ENCODE peak calls at places on chromosomes 1 and 21, in nine cellular contexts. U is foreskin fibroblast, O is adrenal gland, D is tibial nerve, M is endothelial cell, Y is transverse colon, Z is Calu3, J is psoas muscle, H is epithelial cell of esophagus. A is an unnamed sample.

GRCh38 chr1:1114431-1114830 is 1.5 kb downstream of the C1orf159 start:
- DNase-seq in U (no peak), O (no peak), D (no peak), M (no peak), Y (peak), Z (no peak), J (no peak), H (no peak), A (no peak)

GRCh38 chr21:26191609-26192008 is 21.0 kb upstream of the APP start:
- DNase-seq in U (no peak), O (no peak), D (no peak), M (no peak), Y (no peak), Z (no peak), J (no peak), H (no peak), A (no peak)

GRCh38 chr1:202143768-202144509 is 598 bp downstream of the ARL8A start:
- DNase-seq in U (no peak), O (peak), D (no peak), M (peak), Y (peak), Z (peak), J (peak), H (no peak), A (peak)

GRCh38 chr21:38771536-38771935 is 34.2 kb upstream of the ETS2 start:
- DNase-seq in U (no peak), O (no peak), D (no peak), M (no peak), Y (no peak), Z (no peak), J (no peak), H (no peak), A (no peak)

GRCh38 chr21:37474342-37474741 is 107.8 kb downstream of the DYRK1A start:
- DNase-seq in U (no peak), O (no peak), D (no peak), M (no peak), Y (no peak), Z (no peak), J (no peak), H (no peak), A (no peak)

GRCh38 chr1:162876751-162877150 is 15.8 kb upstream of the CCDC190 start:
- DNase-seq in U (no peak), O (no peak), D (no peak), M (no peak), Y (no peak), Z (no peak), J (no peak), H (no peak), A (no peak)

GRCh38 chr1:221309711-221310110 is 430.5 kb downstream of the HLX start:
- DNase-seq in U (no peak), O (no peak), D (no peak), M (no peak), Y (no peak), Z (no peak), J (no peak), H (no peak), A (peak)

GRCh38 chr1:207822602-207823451 is 71.0 kb downstream of the CD46 start:
- DNase-seq in U (no peak), O (peak), D (peak), M (no peak), Y (peak), Z (peak), J (peak), H (peak), A (no peak)

GRCh38 chr1:216771922-216772321 is 48.7 kb upstream of the ESRRG start:
- DNase-seq in U (no peak), O (no peak), D (no peak), M (no peak), Y (no peak), Z (no peak), J (no peak), H (no peak), A (no peak)

GRCh38 chr1:87243573-87243972 is 85.1 kb upstream of the LMO4 start:
- DNase-seq in U (no peak), O (no peak), D (no peak), M (no peak), Y (no peak), Z (no peak), J (no peak), H (no peak), A (no peak)
- TF ChIP-seq CTCF in U (no peak), O (no peak), D (no peak), M (no peak), Y (no peak), Z (no peak), J (no peak), H (no peak), A (no peak)

GRCh38 chr1:68111804-68112436 is 61.5 kb upstream of the DIRAS3 start:
- DNase-seq in U (peak), O (peak), D (peak), M (peak), Y (peak), Z (peak), J (peak), H (peak), A (peak)
- TF ChIP-seq CTCF in U (peak), O (peak), D (peak), M (peak), Y (peak), Z (peak), J (peak), H (peak), A (peak)

DNA sequence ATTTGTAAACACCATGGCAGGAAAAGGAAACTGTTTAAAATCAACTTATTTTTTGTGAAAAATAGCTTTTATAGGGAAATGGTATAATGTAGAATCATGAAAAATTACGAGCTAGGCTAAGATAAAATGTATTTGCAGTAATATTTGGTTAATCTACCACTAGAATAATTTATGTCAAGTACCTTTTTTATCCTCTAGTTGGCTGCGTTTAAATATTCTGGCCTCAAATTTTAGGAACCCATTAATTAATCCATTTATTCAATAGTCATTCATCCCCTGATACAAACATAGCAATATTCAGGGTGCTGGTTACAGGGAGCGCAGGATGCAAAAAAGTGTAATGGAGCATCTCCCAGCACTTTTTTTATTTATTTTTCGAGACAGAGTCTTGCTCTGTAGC is 8.6 kb upstream of the IER5 start:
- DNase-seq in U (no peak), O (no peak), D (no peak), M (no peak), Y (no peak), Z (no peak), J (no peak), H (no peak), A (no peak)
- TF ChIP-seq CTCF in U (no peak), O (no peak), D (no peak), M (peak), Y (no peak), Z (no peak), J (no peak), H (no peak), A (no peak)

DNA sequence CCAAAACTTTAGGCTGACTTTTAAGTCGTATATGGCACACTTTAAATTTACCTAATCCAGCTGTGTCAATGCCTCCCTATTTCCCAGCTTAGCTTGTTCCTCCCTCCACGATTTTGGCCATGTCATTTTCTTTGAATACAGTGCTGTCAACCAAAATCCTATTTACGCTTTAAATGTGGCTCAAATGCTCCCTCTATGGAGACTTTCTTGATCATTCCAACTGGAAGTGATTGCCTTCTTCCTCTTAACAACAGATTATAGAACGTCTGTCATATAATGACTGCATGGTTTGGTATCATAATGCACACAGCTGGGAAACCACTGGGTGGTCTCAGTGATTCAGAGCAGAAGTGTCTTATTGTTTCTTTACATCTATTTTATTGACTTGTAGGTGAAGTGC is 18.9 kb upstream of the BATF3 start:
- DNase-seq in U (no peak), O (no peak), D (no peak), M (no peak), Y (no peak), Z (no peak), J (no peak), H (peak), A (no peak)
- TF ChIP-seq CTCF in U (peak), O (no peak), D (peak), M (no peak), Y (no peak), Z (no peak), J (no peak), H (peak), A (no peak)

GRCh38 chr1:58352476-58353092 is 193.9 kb downstream of the OMA1 start:
- DNase-seq in U (no peak), O (no peak), D (no peak), M (no peak), Y (no peak), Z (no peak), J (no peak), H (no peak), A (no peak)
- TF ChIP-seq CTCF in U (no peak), O (no peak), D (no peak), M (no peak), Y (no peak), Z (no peak), J (no peak), H (no peak), A (no peak)